ENCODE peak calls at places on chromosomes 7 and 10, in six cellular contexts. K is body of pancreas, X is aorta, P is cardiac muscle cell, D is suprapubic skin, E is colonic mucosa. B is an unnamed sample.
A peak's percentile ranks its signal among the peaks of the same experiment; 100 is the strongest.

GRCh38 chr7:140591178-140591902 is 49.3 kb downstream of the DENND2A start:
- DNase-seq in P (no peak), X (no peak), D (no peak), K (no peak), E (no peak), B (no peak)

GRCh38 chr10:92829042-92829785 is 19.1 kb upstream of the EXOC6 start:
- DNase-seq in K (no peak), X (no peak), D (no peak), P (no peak), E (no peak), B (no peak)

GRCh38 chr7:101200862-101201599 is at the start of gene MOGAT3:
- DNase-seq in D (no peak), E (peak; percentile 95), X (no peak), K (no peak), P (no peak), B (no peak)

GRCh38 chr7:92830532-92831110 is 5.8 kb downstream of the CDK6 start:
- DNase-seq in K (no peak), D (no peak), E (no peak), P (no peak), X (no peak), B (no peak)

GRCh38 chr7:69187824-69188335 is 410.4 kb upstream of the AUTS2 start:
- DNase-seq in E (no peak), X (no peak), P (no peak), K (no peak), D (no peak), B (no peak)

GRCh38 chr7:31114593-31115343 is 62.7 kb downstream of the ADCYAP1R1 start:
- DNase-seq in X (no peak), E (no peak), P (peak; percentile 75), D (no peak), K (no peak), B (no peak)

GRCh38 chr10:84191106-84191505 is 3.2 kb upstream of the CDHR1 start:
- DNase-seq in X (no peak), K (no peak), P (no peak), E (no peak), D (no peak), B (no peak)

GRCh38 chr7:87154569-87154968 is 2.3 kb downstream of the DMTF1 start:
- DNase-seq in D (no peak), P (no peak), X (no peak), K (no peak), E (no peak), B (no peak)

GRCh38 chr7:69799048-69799697 is 200.9 kb downstream of the AUTS2 start:
- DNase-seq in X (no peak), D (no peak), K (no peak), P (no peak), E (no peak), B (no peak)

GRCh38 chr10:86520871-86521619 is 547 bp downstream of the WAPL start:
- DNase-seq in K (peak; percentile 55), X (peak; percentile 86), E (peak; percentile 79), D (peak; percentile 85), P (peak; percentile 60), B (peak; percentile 79)

DNA sequence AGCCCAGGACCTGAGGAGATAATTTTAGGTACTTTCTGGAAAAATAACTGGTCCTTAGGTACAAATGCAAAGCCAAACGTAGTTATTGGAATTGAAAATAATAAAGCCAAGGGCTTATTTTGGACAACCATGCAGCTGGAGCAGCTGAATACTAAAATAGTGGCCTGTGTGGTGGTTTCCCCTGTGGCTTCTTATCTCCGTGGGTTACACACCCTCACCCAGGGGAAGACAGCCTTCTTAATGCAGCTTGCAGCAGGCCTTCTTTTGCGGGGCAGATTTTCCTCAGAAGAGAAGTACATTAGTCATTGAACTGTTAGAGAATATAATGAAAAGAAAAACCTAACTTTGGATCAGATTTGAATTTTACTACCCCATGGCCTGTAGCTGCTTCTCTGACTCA is 133.5 kb downstream of the ST7 start:
- DNase-seq in E (no peak), K (no peak), X (no peak), D (no peak), P (no peak), B (no peak)
- H3K4me3 ChIP-seq in E (no peak overlapping the region), K (no peak overlapping the region), X (no peak overlapping the region), D (no peak overlapping the region), P (no peak overlapping the region), B (no peak overlapping the region)

GRCh38 chr10:119748871-119749270 is 23.0 kb downstream of the INPP5F start:
- DNase-seq in E (no peak), D (no peak), K (no peak), X (no peak), P (no peak), B (no peak)
- H3K27ac ChIP-seq in E (no peak overlapping the region), D (no peak overlapping the region), K (no peak overlapping the region), X (no peak overlapping the region), P (no peak overlapping the region), B (no peak overlapping the region)

DNA sequence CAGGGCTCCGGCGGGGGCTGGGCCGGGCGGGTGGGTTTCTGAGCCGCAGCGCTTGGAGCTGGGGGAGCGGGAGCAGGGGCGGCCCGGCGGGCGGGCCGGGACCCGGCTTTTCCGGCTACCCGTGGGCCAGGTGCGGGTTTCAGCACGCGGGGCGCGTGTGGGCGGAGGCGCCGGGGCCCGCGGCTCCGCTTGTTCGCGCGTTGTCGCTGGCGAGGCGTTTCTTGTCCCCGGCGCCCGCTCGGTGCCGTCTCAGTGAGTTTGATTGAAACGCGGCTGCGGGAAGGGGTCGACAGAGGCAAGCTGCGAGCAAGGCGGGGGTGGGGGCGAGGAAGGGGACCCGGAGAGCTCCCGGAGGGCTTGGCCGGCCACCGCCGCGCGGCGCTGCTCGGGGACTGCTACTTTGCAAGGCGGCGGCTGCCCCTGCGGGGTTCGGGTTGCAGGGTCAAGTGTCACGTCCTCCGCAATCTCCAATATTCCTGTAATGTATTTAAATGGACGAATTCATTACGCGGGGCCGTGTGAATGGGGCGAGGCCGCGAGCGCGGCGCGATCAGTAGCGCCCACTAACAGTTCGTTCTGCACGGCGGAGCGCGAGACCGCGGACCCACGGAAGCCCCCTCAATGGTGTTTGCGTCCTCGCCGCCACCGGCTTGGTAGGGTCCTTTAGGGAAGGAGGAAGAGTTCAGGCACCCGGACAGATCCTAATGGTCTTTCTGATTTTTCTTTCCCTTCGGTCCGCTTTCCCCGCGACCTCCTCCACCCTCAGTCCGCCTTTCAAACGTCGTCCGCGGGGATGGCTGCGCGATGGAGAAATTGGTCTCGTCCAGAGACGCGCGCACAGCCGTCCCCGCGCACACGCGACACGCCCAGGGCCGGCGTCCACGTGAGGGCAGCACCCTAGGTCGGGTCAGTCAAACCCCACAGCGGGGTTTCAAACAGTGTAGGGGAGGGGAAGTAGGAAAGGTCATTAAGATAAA is 76.9 kb downstream of the INSIG1 start:
- DNase-seq in X (no peak), K (no peak), E (no peak), D (no peak), P (peak; percentile 11), B (no peak)
- H3K4me3 ChIP-seq in X (no peak overlapping the region), K (no peak overlapping the region), E (peak overlapping the region; percentile 6), D (peak overlapping the region; percentile 43), P (no peak overlapping the region), B (peak overlapping the region; percentile 22)

DNA sequence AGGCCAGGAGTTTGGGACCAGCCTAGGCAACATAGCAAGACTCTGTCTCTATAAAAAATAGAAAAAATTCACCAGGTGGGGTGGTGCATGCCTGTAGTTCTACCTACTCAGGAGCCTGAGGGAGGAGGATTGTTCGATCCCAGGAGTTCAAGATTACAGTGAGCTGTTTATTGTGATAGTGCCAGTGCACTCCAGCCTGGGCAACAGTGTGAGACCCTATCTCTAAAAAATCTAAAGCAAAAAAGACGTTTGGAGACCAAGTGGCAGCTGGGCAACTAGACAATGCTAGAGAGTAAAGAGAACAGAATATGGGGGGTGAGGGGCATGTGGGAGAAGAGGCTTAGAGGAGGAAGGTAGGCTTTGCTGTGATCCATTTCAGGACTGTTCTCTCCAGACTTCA is 1.4 kb downstream of the PDSS1 start:
- DNase-seq in P (no peak), E (no peak), K (no peak), X (no peak), D (no peak), B (no peak)
- H3K27ac ChIP-seq in P (no peak overlapping the region), E (peak overlapping the region; percentile 34), K (no peak overlapping the region), X (no peak overlapping the region), D (no peak overlapping the region), B (peak overlapping the region; percentile 94)

GRCh38 chr7:2204446-2204845 is 28.3 kb downstream of the MAD1L1 start:
- DNase-seq in E (no peak), D (no peak), K (no peak), P (no peak), X (peak; percentile 69), B (no peak)

GRCh38 chr7:2202361-2202761 is 30.4 kb downstream of the MAD1L1 start:
- DNase-seq in X (no peak), E (no peak), D (no peak), K (no peak), P (no peak), B (no peak)

GRCh38 chr7:2202901-2203550 is 29.7 kb downstream of the MAD1L1 start:
- DNase-seq in D (no peak), X (peak; percentile 53), P (no peak), E (no peak), K (no peak), B (peak; percentile 32)

GRCh38 chr7:2205036-2205780 is 27.5 kb downstream of the MAD1L1 start:
- DNase-seq in X (peak; percentile 41), K (no peak), P (peak; percentile 25), E (no peak), D (peak; percentile 41), B (no peak)

DNA sequence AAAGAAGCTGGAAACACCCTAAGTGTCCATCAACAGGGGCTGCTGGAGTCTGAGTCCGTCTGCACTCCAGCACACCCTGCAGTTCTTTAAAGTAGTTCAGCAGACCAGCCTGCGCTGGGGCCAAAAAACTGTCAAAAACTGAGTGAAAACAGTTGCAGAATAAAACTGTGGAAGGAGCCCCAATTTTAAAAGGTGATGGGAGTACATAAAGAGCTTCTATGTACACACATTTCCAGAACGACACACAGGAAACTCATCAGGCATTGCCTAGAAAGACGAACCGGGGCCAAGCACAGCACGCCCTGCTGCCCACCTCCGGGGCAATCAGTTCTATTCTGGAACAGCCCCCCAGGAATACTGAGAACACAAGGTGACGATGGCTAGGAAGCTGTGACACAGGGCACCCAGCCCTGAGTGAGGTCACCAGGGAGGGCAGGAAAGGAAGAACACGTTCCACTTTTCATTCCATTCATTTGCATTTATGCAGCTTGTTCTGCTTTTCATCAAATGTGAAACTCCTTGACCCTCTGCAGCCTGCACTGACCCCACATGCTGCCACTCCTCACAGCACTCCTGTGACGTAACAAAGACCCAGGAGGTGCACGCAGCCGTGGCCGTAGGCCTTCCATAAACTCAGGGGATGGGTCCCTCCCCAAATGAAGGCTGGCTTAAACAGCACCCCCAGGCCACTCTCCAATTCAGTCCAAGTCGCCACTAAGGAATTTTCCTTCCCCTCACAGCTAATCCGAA is 29.0 kb downstream of the MAD1L1 start:
- DNase-seq in K (no peak), X (peak; percentile 57), E (no peak), P (peak; percentile 84), D (peak; percentile 29), B (no peak)
- H3K4me3 ChIP-seq in K (no peak overlapping the region), X (no peak overlapping the region), E (no peak overlapping the region), P (no peak overlapping the region), D (no peak overlapping the region), B (no peak overlapping the region)

DNA sequence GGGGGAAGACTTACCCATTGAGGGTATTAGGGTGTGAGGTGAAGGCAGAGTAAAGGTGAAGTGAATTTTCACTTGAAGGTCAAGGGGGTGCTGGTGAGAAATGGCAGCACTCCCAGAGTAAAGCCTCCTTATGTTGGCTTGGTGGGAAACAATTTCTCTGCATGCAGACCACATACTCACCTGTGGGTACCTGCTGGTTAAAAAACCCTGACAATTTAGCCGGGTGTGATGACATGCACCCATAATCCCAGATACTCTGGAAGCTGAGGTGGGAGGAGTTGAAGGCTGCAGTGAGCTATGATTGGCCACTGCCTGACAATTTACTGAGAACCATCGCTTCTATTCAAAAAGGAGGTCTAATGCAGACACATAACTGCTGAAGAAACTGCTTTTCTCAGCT is 5.5 kb downstream of the DNAJB9 start:
- DNase-seq in E (no peak), K (no peak), D (no peak), P (no peak), X (no peak), B (no peak)
- H3K27ac ChIP-seq in E (no peak overlapping the region), K (no peak overlapping the region), D (no peak overlapping the region), P (no peak overlapping the region), X (no peak overlapping the region), B (no peak overlapping the region)

B was measured in Peyer's patch.